ENCODE peak calls at places on chromosome 9, in eight cellular contexts. V is psoas muscle, L is GM06990, J is uterus, C is WERI-Rb-1, O is brain microvascular endothelial cell, T is HCT116, F is spleen. M is an unnamed sample. For H3K36me3, the result is how much of the 10 kb centered on the place peaks cover.

GRCh38 chr9:109475526-109475925 is 22.6 kb downstream of the PTPN3 start:
- DNase-seq in T (no peak), O (no peak), L (no peak), F (no peak), J (no peak), V (peak), C (no peak), M (no peak)

GRCh38 chr9:123741214-123741613 is 188.7 kb downstream of the DENND1A start:
- DNase-seq in J (no peak), V (no peak), C (no peak), F (no peak), O (no peak), L (no peak), T (no peak), M (no peak)

GRCh38 chr9:72292874-72293607 is 72.0 kb downstream of the ZFAND5 start:
- DNase-seq in O (peak), L (no peak), V (no peak), F (no peak), J (no peak), C (no peak), T (no peak), M (no peak)

GRCh38 chr9:120386390-120387131 is 193.4 kb downstream of the CDK5RAP2 start:
- DNase-seq in L (no peak), T (no peak), C (peak), F (no peak), V (no peak), O (no peak), J (no peak), M (no peak)

GRCh38 chr9:98201102-98201501 is 8.7 kb upstream of the CORO2A start:
- DNase-seq in L (peak), V (no peak), O (no peak), J (no peak), F (no peak), T (no peak), C (no peak), M (no peak)

GRCh38 chr9:18002718-18003438 is 424.0 kb downstream of the SH3GL2 start:
- DNase-seq in O (no peak), F (no peak), T (no peak), J (no peak), V (no peak), L (no peak), C (no peak), M (no peak)

GRCh38 chr9:5767968-5768932 is 64.7 kb downstream of the ERMP1 start:
- DNase-seq in V (no peak), T (no peak), F (no peak), J (no peak), L (peak), C (no peak), O (no peak), M (no peak)

GRCh38 chr9:114088571-114089170 is 10.4 kb downstream of the KIF12 start:
- DNase-seq in V (no peak), J (no peak), T (no peak), F (peak), C (no peak), L (no peak), O (no peak), M (no peak)

GRCh38 chr9:86983260-86984255 is 36.3 kb upstream of the GAS1 start:
- DNase-seq in C (no peak), L (no peak), F (no peak), O (peak), T (no peak), J (peak), V (peak), M (peak)

GRCh38 chr9:113626735-113627495 is 163.4 kb downstream of the RGS3 start:
- DNase-seq in J (peak), F (peak), V (no peak), L (no peak), O (no peak), T (no peak), C (no peak), M (no peak)

GRCh38 chr9:133351908-133352634 is 4.1 kb downstream of the RPL7A start:
- DNase-seq in V (no peak), J (no peak), C (peak), T (no peak), F (no peak), L (no peak), O (peak), M (no peak)

GRCh38 chr9:12933957-12934356 is 159.1 kb downstream of the LURAP1L start:
- DNase-seq in L (no peak), V (no peak), F (no peak), J (no peak), O (no peak), T (peak), C (no peak), M (no peak)

DNA sequence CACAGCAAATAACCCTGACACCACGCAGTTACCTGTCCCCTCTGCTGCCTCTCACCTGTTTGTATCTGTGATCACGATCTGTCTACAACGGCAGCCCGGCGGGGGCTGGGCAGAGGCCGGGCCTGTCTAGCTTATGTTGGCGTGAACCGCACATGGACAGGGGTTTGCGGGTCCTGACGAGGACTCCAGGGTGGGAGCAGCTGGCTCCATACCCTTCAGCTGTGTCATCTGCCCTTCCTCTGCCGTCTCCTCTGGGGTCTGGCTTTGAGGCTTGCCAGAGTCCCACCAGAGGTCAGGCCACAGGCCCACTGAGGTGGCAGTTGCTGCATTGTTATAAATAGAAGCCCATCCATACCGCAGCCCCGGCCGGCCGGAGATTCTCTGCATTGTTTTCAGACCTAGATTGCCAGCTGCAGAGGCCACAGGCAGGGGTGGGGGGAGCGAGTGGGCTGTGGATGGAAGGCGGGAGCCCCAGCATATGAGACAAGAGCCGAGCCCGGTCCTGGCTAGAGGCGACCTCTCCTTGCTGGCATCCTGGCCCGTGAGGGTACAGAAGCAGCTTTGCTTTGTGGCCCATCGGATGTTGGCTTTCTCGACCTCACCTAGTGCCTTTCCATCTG is 37.8 kb downstream of the FAM78A start:
- DNase-seq in C (no peak), T (no peak), F (peak), V (peak), L (no peak), J (no peak), O (peak), M (no peak)
- H3K4me3 ChIP-seq in C (no peak), T (no peak), F (peak), V (peak), L (no peak), J (no peak), O (peak), M (no peak)

DNA sequence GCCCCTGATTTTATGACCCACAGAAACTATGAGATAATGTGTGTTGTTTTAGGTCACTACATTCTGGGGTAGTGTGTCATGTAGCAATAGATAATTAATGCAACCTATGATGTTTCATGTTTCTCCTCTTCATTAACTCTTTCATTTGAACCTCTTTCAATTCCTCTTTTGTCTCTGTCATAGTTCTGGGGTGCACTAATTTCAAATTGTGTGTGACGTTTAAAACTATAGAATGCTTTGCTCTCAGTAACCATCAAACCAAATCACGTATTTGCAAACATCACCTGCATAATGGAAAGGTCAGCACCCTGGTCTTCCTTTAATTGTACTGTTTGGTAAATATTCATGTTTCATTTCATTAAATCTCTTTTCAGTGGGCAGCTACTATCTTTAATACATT is 621.6 kb downstream of the TLR4 start:
- DNase-seq in F (no peak), L (no peak), C (no peak), J (no peak), O (no peak), T (no peak), V (no peak), M (no peak)
- H3K36me3 ChIP-seq in F (under half), L (under half), C (under half), J (under half), O (under half), T (under half), V (under half), M (under half)

GRCh38 chr9:137115394-137116026 is 977 bp upstream of the DPP7 start:
- DNase-seq in T (no peak), L (no peak), V (no peak), O (no peak), C (no peak), J (no peak), F (no peak), M (no peak)
- TF ChIP-seq CTCF in T (no peak), L (no peak), V (no peak), O (no peak), C (peak), J (no peak), F (no peak), M (no peak)

DNA sequence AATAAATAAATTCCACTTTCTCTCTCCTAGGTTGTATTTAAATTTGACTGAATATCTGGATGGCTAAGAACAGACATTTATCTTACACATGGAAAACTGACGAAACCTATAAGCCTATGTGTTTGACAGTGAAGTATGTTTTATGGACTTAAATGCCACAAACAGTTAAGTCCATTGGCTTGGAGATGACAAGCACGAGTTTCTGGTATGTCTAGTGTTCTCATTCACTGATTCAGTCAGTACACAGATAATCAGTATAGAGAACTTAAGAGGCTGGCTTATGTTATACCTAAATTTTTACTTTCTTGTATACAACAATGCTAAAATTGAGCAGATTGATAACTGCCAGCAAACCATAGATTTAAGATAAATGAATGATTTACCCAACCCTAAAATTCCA is 38.9 kb downstream of the SNAPC3 start:
- DNase-seq in J (no peak), T (no peak), V (no peak), L (no peak), O (no peak), F (no peak), C (no peak), M (no peak)
- H3K4me3 ChIP-seq in J (no peak), T (no peak), V (no peak), L (no peak), O (no peak), F (no peak), C (no peak), M (no peak)

GRCh38 chr9:130862747-130863146 is 27.7 kb downstream of the ABL1 start:
- DNase-seq in O (no peak), C (no peak), F (peak), V (no peak), L (no peak), J (no peak), T (no peak), M (no peak)

GRCh38 chr9:130861372-130862180 is 26.5 kb downstream of the ABL1 start:
- DNase-seq in J (no peak), T (no peak), F (no peak), V (no peak), L (no peak), O (no peak), C (no peak), M (no peak)

GRCh38 chr9:130862217-130862616 is 27.2 kb downstream of the ABL1 start:
- DNase-seq in F (peak), L (no peak), T (no peak), C (no peak), V (no peak), J (no peak), O (no peak), M (no peak)

GRCh38 chr9:130858734-130859705 is 24.0 kb downstream of the ABL1 start:
- DNase-seq in T (no peak), O (no peak), L (no peak), J (no peak), V (peak), F (peak), C (no peak), M (no peak)

DNA sequence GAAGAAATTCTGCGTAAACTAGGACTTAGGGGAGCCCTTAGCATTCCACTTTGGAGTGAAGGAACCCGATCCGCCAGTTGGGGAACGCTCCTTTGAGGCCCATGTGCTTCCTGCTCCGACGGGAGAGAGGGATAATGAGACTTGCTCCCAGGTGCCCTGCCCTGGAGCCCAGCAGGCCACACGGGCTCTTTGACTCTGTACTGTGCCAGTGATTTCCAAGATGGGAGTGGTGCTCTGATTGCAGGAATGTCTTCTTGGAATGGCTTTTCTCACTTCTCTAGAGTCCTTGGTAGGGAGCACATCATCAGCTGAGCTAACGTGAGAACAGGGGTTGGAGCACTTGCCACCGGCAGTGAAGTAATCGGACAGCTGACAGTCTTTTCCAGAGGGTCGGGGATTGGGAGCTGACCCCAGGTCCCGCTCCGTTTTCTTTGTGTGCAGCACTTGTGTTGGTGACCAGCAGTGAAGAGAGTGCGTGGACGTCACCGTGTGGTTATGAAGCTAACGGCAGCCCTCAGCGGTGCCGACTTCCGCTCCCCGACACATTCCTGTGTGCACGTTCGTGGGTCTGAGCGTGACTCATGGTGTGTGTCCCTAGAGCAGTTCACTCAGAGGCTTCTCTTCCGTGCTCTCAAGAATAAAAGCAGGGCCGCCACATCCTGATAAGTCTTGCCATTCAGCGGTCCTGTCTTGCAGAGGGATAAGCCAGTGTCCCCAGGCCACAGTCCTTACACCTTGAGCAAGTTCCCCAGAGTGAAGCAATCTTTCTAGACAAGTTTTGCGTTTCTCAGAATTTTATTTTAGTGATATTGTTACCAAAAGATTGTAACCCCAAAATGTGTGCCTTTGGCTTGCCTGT is 25.6 kb downstream of the ABL1 start:
- DNase-seq in J (peak), O (peak), T (peak), F (peak), V (peak), C (no peak), L (no peak), M (peak)
- H3K36me3 ChIP-seq in J (under half), O (half or more), T (under half), F (half or more), V (half or more), C (half or more), L (under half), M (under half)

M was measured in BJ.